ENCODE peak calls at places on chromosomes 7 and 10, in seven cellular contexts. One of them, this sample, is unnamed.

GRCh38 chr7:99171731-99172130 is 27.8 kb upstream of the SMURF1 start:
- DNase-seq in uterus: no peak
- DNase-seq in hepatocyte: no peak
- DNase-seq in MM.1S: no peak
- DNase-seq in HepG2: no peak
- DNase-seq in Peyer's patch: no peak
- DNase-seq in neuronal stem cell: no peak
- DNase-seq in this sample: no peak

GRCh38 chr7:120988591-120989299 is at the start of gene CPED1:
- DNase-seq in uterus: peak; percentile 74
- DNase-seq in Peyer's patch: peak; percentile 56
- DNase-seq in hepatocyte: peak; percentile 84
- DNase-seq in HepG2: peak; percentile 20
- DNase-seq in MM.1S: peak; percentile 86
- DNase-seq in neuronal stem cell: peak; percentile 37
- DNase-seq in this sample: no peak

GRCh38 chr7:1963575-1963974 is 269.2 kb downstream of the MAD1L1 start:
- DNase-seq in HepG2: no peak
- DNase-seq in MM.1S: no peak
- DNase-seq in neuronal stem cell: no peak
- DNase-seq in uterus: no peak
- DNase-seq in Peyer's patch: no peak
- DNase-seq in hepatocyte: no peak
- DNase-seq in this sample: no peak

GRCh38 chr10:106474891-106475290 is 689.6 kb downstream of the SORCS1 start:
- DNase-seq in MM.1S: no peak
- DNase-seq in uterus: no peak
- DNase-seq in hepatocyte: no peak
- DNase-seq in Peyer's patch: no peak
- DNase-seq in neuronal stem cell: no peak
- DNase-seq in HepG2: no peak
- DNase-seq in this sample: no peak

GRCh38 chr7:2985866-2986265 is 57.8 kb downstream of the CARD11 start:
- DNase-seq in hepatocyte: no peak
- DNase-seq in MM.1S: no peak
- DNase-seq in Peyer's patch: peak; percentile 19
- DNase-seq in HepG2: no peak
- DNase-seq in uterus: no peak
- DNase-seq in neuronal stem cell: no peak
- DNase-seq in this sample: no peak

GRCh38 chr7:30594055-30594539 is 581 bp upstream of the GARS1 start:
- DNase-seq in hepatocyte: peak; percentile 56
- DNase-seq in neuronal stem cell: no peak
- DNase-seq in MM.1S: no peak
- DNase-seq in HepG2: peak; percentile 60
- DNase-seq in Peyer's patch: peak; percentile 57
- DNase-seq in uterus: peak; percentile 24
- DNase-seq in this sample: no peak

GRCh38 chr7:1823376-1824150 is 153.5 kb downstream of the ELFN1 start:
- DNase-seq in uterus: no peak
- DNase-seq in neuronal stem cell: no peak
- DNase-seq in HepG2: no peak
- DNase-seq in hepatocyte: no peak
- DNase-seq in MM.1S: no peak
- DNase-seq in Peyer's patch: no peak
- DNase-seq in this sample: no peak

GRCh38 chr7:116633131-116633988 is 38.6 kb upstream of the MET start:
- DNase-seq in hepatocyte: no peak
- DNase-seq in MM.1S: no peak
- DNase-seq in HepG2: no peak
- DNase-seq in uterus: no peak
- DNase-seq in Peyer's patch: no peak
- DNase-seq in neuronal stem cell: no peak
- DNase-seq in this sample: no peak

GRCh38 chr7:12256025-12256570 is 45.0 kb downstream of the TMEM106B start:
- DNase-seq in neuronal stem cell: no peak
- DNase-seq in uterus: no peak
- DNase-seq in HepG2: no peak
- DNase-seq in Peyer's patch: no peak
- DNase-seq in hepatocyte: no peak
- DNase-seq in MM.1S: no peak
- DNase-seq in this sample: no peak

GRCh38 chr10:30784896-30785605 is 155.5 kb upstream of the LYZL2 start:
- DNase-seq in MM.1S: peak; percentile 18
- DNase-seq in uterus: peak; percentile 76
- DNase-seq in hepatocyte: peak; percentile 83
- DNase-seq in neuronal stem cell: peak; percentile 91
- DNase-seq in Peyer's patch: peak; percentile 33
- DNase-seq in HepG2: no peak
- DNase-seq in this sample: peak; percentile 45

GRCh38 chr7:83109352-83109751 is 53.3 kb downstream of the PCLO start:
- DNase-seq in hepatocyte: no peak
- DNase-seq in Peyer's patch: no peak
- DNase-seq in MM.1S: no peak
- DNase-seq in uterus: no peak
- DNase-seq in neuronal stem cell: no peak
- DNase-seq in HepG2: no peak
- DNase-seq in this sample: no peak

GRCh38 chr10:100504101-100504500 is 15.6 kb downstream of the SEC31B start:
- DNase-seq in hepatocyte: no peak
- DNase-seq in neuronal stem cell: no peak
- DNase-seq in MM.1S: no peak
- DNase-seq in uterus: no peak
- DNase-seq in HepG2: peak; percentile 13
- DNase-seq in Peyer's patch: no peak
- DNase-seq in this sample: no peak

GRCh38 chr10:44056206-44056605 is 328.7 kb downstream of the CXCL12 start:
- DNase-seq in neuronal stem cell: no peak
- DNase-seq in HepG2: no peak
- DNase-seq in MM.1S: no peak
- DNase-seq in hepatocyte: no peak
- DNase-seq in Peyer's patch: no peak
- DNase-seq in uterus: peak; percentile 61
- DNase-seq in this sample: no peak

GRCh38 chr7:20121404-20121803 is 95.8 kb downstream of the MACC1 start:
- DNase-seq in neuronal stem cell: no peak
- DNase-seq in Peyer's patch: no peak
- DNase-seq in hepatocyte: no peak
- DNase-seq in MM.1S: no peak
- DNase-seq in HepG2: no peak
- DNase-seq in uterus: no peak
- DNase-seq in this sample: no peak

GRCh38 chr7:96143495-96144259 is 178.2 kb downstream of the SLC25A13 start:
- DNase-seq in HepG2: no peak
- DNase-seq in Peyer's patch: no peak
- DNase-seq in MM.1S: no peak
- DNase-seq in uterus: no peak
- DNase-seq in hepatocyte: no peak
- DNase-seq in neuronal stem cell: no peak
- DNase-seq in this sample: no peak

GRCh38 chr7:40843338-40844026 is 708.7 kb downstream of the SUGCT start:
- DNase-seq in hepatocyte: no peak
- DNase-seq in Peyer's patch: no peak
- DNase-seq in MM.1S: no peak
- DNase-seq in neuronal stem cell: no peak
- DNase-seq in uterus: no peak
- DNase-seq in HepG2: no peak
- DNase-seq in this sample: no peak

GRCh38 chr10:48598936-48599829 is 5.7 kb downstream of the ARHGAP22 start:
- DNase-seq in HepG2: no peak
- DNase-seq in neuronal stem cell: no peak
- DNase-seq in uterus: no peak
- DNase-seq in MM.1S: no peak
- DNase-seq in hepatocyte: no peak
- DNase-seq in Peyer's patch: no peak
- DNase-seq in this sample: no peak

GRCh38 chr10:124544711-124545110 is 83.1 kb downstream of the LHPP start:
- DNase-seq in HepG2: no peak
- DNase-seq in Peyer's patch: no peak
- DNase-seq in neuronal stem cell: no peak
- DNase-seq in MM.1S: no peak
- DNase-seq in uterus: no peak
- DNase-seq in hepatocyte: no peak
- DNase-seq in this sample: no peak

GRCh38 chr10:70480254-70480861 is 1.8 kb downstream of the PALD1 start:
- DNase-seq in Peyer's patch: peak; percentile 64
- DNase-seq in hepatocyte: no peak
- DNase-seq in MM.1S: peak; percentile 92
- DNase-seq in HepG2: no peak
- DNase-seq in uterus: no peak
- DNase-seq in neuronal stem cell: no peak
- DNase-seq in this sample: peak; percentile 39
- H3K4me3 ChIP-seq in Peyer's patch: peak overlapping the region; percentile 77
- H3K4me3 ChIP-seq in hepatocyte: no peak overlapping the region
- H3K4me3 ChIP-seq in MM.1S: peak overlapping the region; percentile 98
- H3K4me3 ChIP-seq in HepG2: no peak overlapping the region
- H3K4me3 ChIP-seq in uterus: no peak overlapping the region
- H3K4me3 ChIP-seq in neuronal stem cell: peak overlapping the region; percentile 75
- H3K4me3 ChIP-seq in this sample: peak overlapping the region; percentile 37

DNA sequence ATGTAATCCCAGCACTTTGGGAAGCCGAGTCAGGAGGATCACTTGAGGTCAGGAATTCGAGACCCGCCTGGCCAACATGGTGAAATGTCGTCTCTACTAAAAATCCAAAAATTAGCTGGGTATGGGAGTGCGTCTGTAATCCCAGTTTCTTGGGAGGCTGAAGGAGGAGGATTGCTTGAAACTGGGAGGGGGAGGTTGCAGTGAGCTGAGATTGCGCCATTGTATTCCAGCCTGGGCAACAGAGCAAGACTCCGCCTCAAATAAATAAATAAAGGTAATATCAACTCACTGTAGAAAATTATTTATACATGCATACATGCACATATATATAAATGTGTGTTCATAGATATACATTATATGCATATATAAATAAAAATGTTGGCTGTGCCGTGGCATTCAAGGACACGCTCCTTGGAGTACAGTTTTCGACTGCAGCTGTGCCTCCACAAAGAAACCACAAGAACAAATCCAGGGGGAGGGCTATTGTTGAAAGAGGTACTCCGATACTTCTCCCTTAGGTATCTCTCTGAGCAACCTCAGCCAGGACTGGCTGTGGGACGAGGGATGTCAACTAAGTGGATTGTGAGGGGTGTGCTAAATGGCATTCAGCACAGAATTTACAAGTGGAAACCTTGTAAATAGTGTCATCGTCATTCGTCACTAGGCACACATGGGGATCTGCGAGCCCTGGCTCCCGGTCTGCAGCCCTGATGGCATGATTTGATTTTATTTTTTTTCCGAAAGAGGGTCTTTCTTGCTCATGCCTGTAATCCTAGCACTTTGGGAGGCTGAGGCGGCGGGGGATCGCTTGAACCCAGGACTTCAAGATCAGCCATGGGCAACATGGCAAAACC is 49.3 kb downstream of the HIP1 start:
- DNase-seq in neuronal stem cell: no peak
- DNase-seq in hepatocyte: peak; percentile 4
- DNase-seq in MM.1S: no peak
- DNase-seq in uterus: no peak
- DNase-seq in HepG2: no peak
- DNase-seq in Peyer's patch: no peak
- DNase-seq in this sample: no peak
- H3K27ac ChIP-seq in neuronal stem cell: no peak overlapping the region
- H3K27ac ChIP-seq in hepatocyte: no peak overlapping the region
- H3K27ac ChIP-seq in MM.1S: no peak overlapping the region
- H3K27ac ChIP-seq in uterus: no peak overlapping the region
- H3K27ac ChIP-seq in HepG2: peak overlapping the region; percentile 70
- H3K27ac ChIP-seq in Peyer's patch: no peak overlapping the region
- H3K27ac ChIP-seq in this sample: no peak overlapping the region

DNA sequence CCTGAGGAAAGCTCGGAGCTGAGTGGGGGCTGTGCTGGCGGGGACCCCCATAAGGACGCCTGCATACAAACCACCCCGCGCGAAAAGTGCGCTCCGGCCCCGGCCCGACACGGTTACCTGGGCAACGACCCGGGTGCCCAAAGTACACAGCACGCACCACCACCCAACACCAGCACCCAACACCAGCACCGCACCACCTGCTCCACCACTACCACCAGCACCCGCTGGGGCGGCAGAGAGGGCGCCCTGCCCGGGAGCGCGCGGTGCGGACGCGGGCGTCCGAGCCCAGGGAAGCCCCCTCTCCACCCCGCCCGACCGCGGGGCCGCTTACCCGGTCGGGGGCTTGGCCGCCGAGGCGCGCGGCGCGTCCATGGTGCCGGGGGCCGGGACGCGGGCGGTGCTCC is 345 bp downstream of the COBL start:
- DNase-seq in HepG2: no peak
- DNase-seq in uterus: no peak
- DNase-seq in MM.1S: peak; percentile 27
- DNase-seq in hepatocyte: peak; percentile 71
- DNase-seq in neuronal stem cell: no peak
- DNase-seq in Peyer's patch: no peak
- DNase-seq in this sample: no peak
- H3K4me3 ChIP-seq in HepG2: peak overlapping the region; percentile 69
- H3K4me3 ChIP-seq in uterus: peak overlapping the region; percentile 40
- H3K4me3 ChIP-seq in MM.1S: peak overlapping the region; percentile 29
- H3K4me3 ChIP-seq in hepatocyte: peak overlapping the region; percentile 86
- H3K4me3 ChIP-seq in neuronal stem cell: peak overlapping the region; percentile 32
- H3K4me3 ChIP-seq in Peyer's patch: peak overlapping the region; percentile 27
- H3K4me3 ChIP-seq in this sample: no peak overlapping the region

GRCh38 chr7:47990592-47990991 is 11.2 kb upstream of the HUS1 start:
- DNase-seq in MM.1S: no peak
- DNase-seq in neuronal stem cell: no peak
- DNase-seq in HepG2: no peak
- DNase-seq in hepatocyte: no peak
- DNase-seq in uterus: no peak
- DNase-seq in Peyer's patch: no peak
- DNase-seq in this sample: no peak

GRCh38 chr7:47991270-47991669 is 11.9 kb upstream of the HUS1 start:
- DNase-seq in Peyer's patch: no peak
- DNase-seq in HepG2: peak; percentile 16
- DNase-seq in MM.1S: no peak
- DNase-seq in neuronal stem cell: no peak
- DNase-seq in uterus: no peak
- DNase-seq in hepatocyte: no peak
- DNase-seq in this sample: no peak

GRCh38 chr7:47988496-47989386 is 9.3 kb upstream of the HUS1 start:
- DNase-seq in HepG2: peak; percentile 13
- DNase-seq in hepatocyte: no peak
- DNase-seq in MM.1S: peak; percentile 23
- DNase-seq in Peyer's patch: no peak
- DNase-seq in uterus: no peak
- DNase-seq in neuronal stem cell: no peak
- DNase-seq in this sample: no peak

GRCh38 chr7:47992446-47992845 is 13.0 kb upstream of the HUS1 start:
- DNase-seq in HepG2: no peak
- DNase-seq in neuronal stem cell: no peak
- DNase-seq in hepatocyte: no peak
- DNase-seq in MM.1S: no peak
- DNase-seq in Peyer's patch: no peak
- DNase-seq in uterus: no peak
- DNase-seq in this sample: no peak

DNA sequence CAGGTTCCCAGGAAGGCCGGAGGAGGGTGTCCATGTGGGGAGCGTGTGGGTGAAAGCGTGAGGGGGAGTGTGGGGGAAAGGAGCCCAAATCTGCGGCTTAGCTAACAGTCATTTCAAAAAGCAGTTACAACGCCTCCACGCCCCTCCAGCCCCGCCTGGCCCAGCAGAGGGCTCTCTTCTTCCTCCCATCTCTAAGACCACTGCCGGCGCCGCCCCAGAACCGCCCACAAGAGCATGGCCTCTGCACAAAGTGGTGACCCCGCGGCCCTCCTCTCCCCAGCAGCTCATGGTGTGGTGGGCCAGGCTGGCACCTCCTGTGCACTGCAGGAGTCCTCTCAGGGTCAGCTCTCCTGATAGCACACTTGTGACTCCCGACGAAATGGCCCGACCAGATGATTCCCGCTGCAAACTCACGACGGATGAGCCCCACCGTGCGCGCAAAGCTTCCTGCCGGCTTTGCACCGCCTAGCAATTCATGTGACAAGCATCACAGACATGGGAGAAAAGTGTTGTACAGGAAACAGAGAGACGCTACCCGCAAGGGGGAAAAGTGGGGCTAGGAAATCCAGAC is 12.4 kb upstream of the HUS1 start:
- DNase-seq in MM.1S: peak; percentile 89
- DNase-seq in neuronal stem cell: peak; percentile 70
- DNase-seq in uterus: peak; percentile 80
- DNase-seq in Peyer's patch: peak; percentile 94
- DNase-seq in hepatocyte: peak; percentile 87
- DNase-seq in HepG2: peak; percentile 63
- DNase-seq in this sample: peak; percentile 81
- H3K27ac ChIP-seq in MM.1S: peak overlapping the region; percentile 73
- H3K27ac ChIP-seq in neuronal stem cell: peak overlapping the region; percentile 69
- H3K27ac ChIP-seq in uterus: peak overlapping the region; percentile 25
- H3K27ac ChIP-seq in Peyer's patch: peak overlapping the region; percentile 86
- H3K27ac ChIP-seq in hepatocyte: peak overlapping the region; percentile 93
- H3K27ac ChIP-seq in HepG2: no peak overlapping the region
- H3K27ac ChIP-seq in this sample: peak overlapping the region; percentile 59

This sample was measured in naive thymus-derived CD4-positive, alpha-beta T cell.